ENCODE peak calls at places on chromosomes 3 and 15, in four cellular contexts. One of them, this sample, is unnamed.

GRCh38 chr3:87320748-87321634 is 44.6 kb upstream of the POU1F1 start:
- DNase-seq in LNCaP clone FGC: no peak
- DNase-seq in lower leg skin: no peak
- DNase-seq in heart right ventricle: no peak
- DNase-seq in this sample: no peak

GRCh38 chr15:78667578-78668236 is 26.7 kb upstream of the CHRNB4 start:
- DNase-seq in LNCaP clone FGC: no peak
- DNase-seq in lower leg skin: no peak
- DNase-seq in heart right ventricle: no peak
- DNase-seq in this sample: no peak

GRCh38 chr15:41989573-41990242 is 17.4 kb upstream of the EHD4 start:
- DNase-seq in LNCaP clone FGC: no peak
- DNase-seq in lower leg skin: peak; percentile 76
- DNase-seq in heart right ventricle: peak; percentile 87
- DNase-seq in this sample: peak; percentile 76

GRCh38 chr3:194893121-194893979 is 207.7 kb downstream of the FAM43A start:
- DNase-seq in LNCaP clone FGC: no peak
- DNase-seq in lower leg skin: no peak
- DNase-seq in heart right ventricle: no peak
- DNase-seq in this sample: no peak

GRCh38 chr3:50160561-50160983 is 5.4 kb downstream of the SEMA3F start:
- DNase-seq in LNCaP clone FGC: no peak
- DNase-seq in lower leg skin: no peak
- DNase-seq in heart right ventricle: peak; percentile 54
- DNase-seq in this sample: no peak

GRCh38 chr15:47505712-47506542 is 211.4 kb upstream of the SEMA6D start:
- DNase-seq in LNCaP clone FGC: no peak
- DNase-seq in lower leg skin: no peak
- DNase-seq in heart right ventricle: peak; percentile 27
- DNase-seq in this sample: no peak

GRCh38 chr3:29514912-29515311 is 234.0 kb downstream of the RBMS3 start:
- DNase-seq in LNCaP clone FGC: no peak
- DNase-seq in lower leg skin: no peak
- DNase-seq in heart right ventricle: no peak
- DNase-seq in this sample: no peak

GRCh38 chr3:13122101-13123055 is 49.1 kb upstream of the IQSEC1 start:
- DNase-seq in LNCaP clone FGC: no peak
- DNase-seq in lower leg skin: no peak
- DNase-seq in heart right ventricle: no peak
- DNase-seq in this sample: no peak

GRCh38 chr15:69170597-69170996 is 10.2 kb downstream of the GLCE start:
- DNase-seq in LNCaP clone FGC: no peak
- DNase-seq in lower leg skin: no peak
- DNase-seq in heart right ventricle: no peak
- DNase-seq in this sample: no peak

GRCh38 chr15:29132786-29133185 is 136.8 kb downstream of the NSMCE3 start:
- DNase-seq in LNCaP clone FGC: no peak
- DNase-seq in lower leg skin: no peak
- DNase-seq in heart right ventricle: no peak
- DNase-seq in this sample: no peak

GRCh38 chr3:170463011-170463410 is 44.3 kb downstream of the CLDN11 start:
- DNase-seq in LNCaP clone FGC: no peak
- DNase-seq in lower leg skin: no peak
- DNase-seq in heart right ventricle: no peak
- DNase-seq in this sample: no peak

GRCh38 chr3:68504185-68504584 is 428.2 kb downstream of the TAFA4 start:
- DNase-seq in LNCaP clone FGC: no peak
- DNase-seq in lower leg skin: no peak
- DNase-seq in heart right ventricle: no peak
- DNase-seq in this sample: no peak

GRCh38 chr3:42097166-42097946 is 6.2 kb downstream of the TRAK1 start:
- DNase-seq in LNCaP clone FGC: no peak
- DNase-seq in lower leg skin: no peak
- DNase-seq in heart right ventricle: no peak
- DNase-seq in this sample: no peak

GRCh38 chr3:126267169-126267975 is 87.0 kb upstream of the ALDH1L1 start:
- DNase-seq in LNCaP clone FGC: no peak
- DNase-seq in lower leg skin: peak; percentile 47
- DNase-seq in heart right ventricle: peak; percentile 45
- DNase-seq in this sample: peak; percentile 61

GRCh38 chr15:91357011-91357410 is 257.0 kb downstream of the SV2B start:
- DNase-seq in LNCaP clone FGC: no peak
- DNase-seq in lower leg skin: no peak
- DNase-seq in heart right ventricle: no peak
- DNase-seq in this sample: no peak

GRCh38 chr15:47188766-47189507 is 528.4 kb upstream of the SEMA6D start:
- DNase-seq in LNCaP clone FGC: no peak
- DNase-seq in lower leg skin: no peak
- DNase-seq in heart right ventricle: no peak
- DNase-seq in this sample: no peak

GRCh38 chr3:63193647-63194046 is 84.5 kb upstream of the SYNPR start:
- DNase-seq in LNCaP clone FGC: no peak
- DNase-seq in lower leg skin: no peak
- DNase-seq in heart right ventricle: no peak
- DNase-seq in this sample: no peak

DNA sequence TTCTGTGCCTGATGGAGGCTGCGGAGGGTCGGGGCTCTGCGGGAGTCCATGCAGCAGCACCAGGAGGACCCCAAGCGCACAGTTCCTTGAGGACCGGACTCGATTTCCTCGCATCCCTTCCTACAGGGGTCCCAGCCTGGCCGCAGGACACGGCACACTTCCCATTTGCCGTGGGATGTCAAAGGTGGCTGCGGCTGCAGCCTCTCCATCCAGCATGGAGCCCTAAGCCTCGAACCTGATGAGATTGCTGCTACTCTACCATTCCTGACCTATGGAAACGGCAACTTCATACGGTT is 40.6 kb downstream of the RGMA start:
- DNase-seq in LNCaP clone FGC: no peak
- DNase-seq in lower leg skin: no peak
- DNase-seq in heart right ventricle: no peak
- DNase-seq in this sample: no peak
- TF ChIP-seq CTCF in LNCaP clone FGC: no peak
- TF ChIP-seq CTCF in lower leg skin: no peak
- TF ChIP-seq CTCF in heart right ventricle: no peak
- TF ChIP-seq CTCF in this sample: no peak

GRCh38 chr15:85362436-85363048 is 17.9 kb upstream of the AKAP13 start:
- DNase-seq in LNCaP clone FGC: no peak
- DNase-seq in lower leg skin: no peak
- DNase-seq in heart right ventricle: peak; percentile 62
- DNase-seq in this sample: no peak
- TF ChIP-seq CTCF in LNCaP clone FGC: no peak
- TF ChIP-seq CTCF in lower leg skin: no peak
- TF ChIP-seq CTCF in heart right ventricle: no peak
- TF ChIP-seq CTCF in this sample: no peak

DNA sequence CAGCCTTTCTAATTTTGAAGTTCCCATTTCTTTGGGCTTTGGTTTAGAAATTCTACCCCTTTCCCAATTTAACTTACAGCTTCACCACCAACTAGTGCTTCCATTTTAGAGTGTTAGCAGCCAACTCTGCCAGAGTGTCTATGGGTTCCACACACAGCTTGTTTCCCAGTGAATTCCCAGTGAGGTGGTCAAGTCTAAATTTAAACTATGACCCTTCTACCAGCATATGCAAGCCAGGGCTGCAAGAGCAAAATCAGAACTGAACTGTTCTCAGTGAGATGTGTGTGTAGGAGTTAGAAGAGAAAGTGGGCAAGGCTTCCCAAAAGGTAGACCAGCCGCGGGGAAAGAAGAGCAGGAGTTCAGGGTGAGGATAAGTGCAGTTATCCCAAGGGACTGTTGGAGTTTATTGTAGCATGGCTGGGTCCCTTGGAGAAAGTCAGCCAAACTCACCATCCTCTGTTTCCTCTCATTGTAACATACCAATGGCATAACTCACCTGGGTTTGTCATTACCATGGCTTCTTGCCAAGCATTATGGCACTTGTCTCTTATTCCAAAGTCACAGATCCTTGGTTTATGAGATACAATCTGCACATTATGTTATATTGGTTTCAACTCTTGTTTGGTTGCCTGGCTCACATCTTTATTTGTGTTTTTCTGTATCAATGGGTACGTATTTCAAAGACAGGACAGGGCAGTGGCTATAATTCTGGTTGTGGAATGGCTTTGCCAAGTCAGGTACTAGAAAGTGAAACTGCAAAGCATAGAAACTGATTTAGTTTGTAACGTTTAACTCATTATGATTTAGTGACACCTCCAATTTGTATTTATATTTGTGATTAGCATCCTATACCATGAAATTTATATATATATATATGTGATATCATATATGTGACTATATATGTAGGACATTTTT is 130.2 kb upstream of the UMPS start:
- DNase-seq in LNCaP clone FGC: peak; percentile 92
- DNase-seq in lower leg skin: no peak
- DNase-seq in heart right ventricle: peak; percentile 43
- DNase-seq in this sample: peak; percentile 31
- TF ChIP-seq CTCF in LNCaP clone FGC: no peak
- TF ChIP-seq CTCF in lower leg skin: no peak
- TF ChIP-seq CTCF in heart right ventricle: no peak
- TF ChIP-seq CTCF in this sample: no peak

GRCh38 chr15:26894181-26894580 is 27.3 kb downstream of the GABRA5 start:
- DNase-seq in LNCaP clone FGC: no peak
- DNase-seq in lower leg skin: no peak
- DNase-seq in heart right ventricle: no peak
- DNase-seq in this sample: no peak
- TF ChIP-seq CTCF in LNCaP clone FGC: no peak
- TF ChIP-seq CTCF in lower leg skin: no peak
- TF ChIP-seq CTCF in heart right ventricle: no peak
- TF ChIP-seq CTCF in this sample: no peak

DNA sequence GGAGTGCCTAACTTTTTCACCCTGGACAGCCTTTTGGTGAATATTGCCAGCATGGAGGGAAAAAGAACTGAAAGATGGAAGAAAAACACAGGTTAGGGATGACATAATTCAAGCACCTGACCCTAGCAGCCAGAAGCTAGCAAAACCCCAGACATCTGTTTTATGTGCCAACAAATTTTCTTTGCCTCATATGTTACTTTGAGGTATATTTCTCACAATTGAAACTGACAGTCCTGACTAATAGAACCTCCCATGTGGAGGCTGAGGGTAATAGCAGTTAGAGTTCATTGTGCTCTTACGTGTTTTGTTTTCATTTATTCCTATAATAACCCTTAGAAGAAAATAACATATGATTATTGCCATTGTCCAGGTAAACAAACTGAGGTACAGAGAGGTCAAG is 71.5 kb upstream of the SLC25A26 start:
- DNase-seq in LNCaP clone FGC: no peak
- DNase-seq in lower leg skin: no peak
- DNase-seq in heart right ventricle: no peak
- DNase-seq in this sample: no peak
- TF ChIP-seq CTCF in LNCaP clone FGC: no peak
- TF ChIP-seq CTCF in lower leg skin: no peak
- TF ChIP-seq CTCF in heart right ventricle: no peak
- TF ChIP-seq CTCF in this sample: no peak

DNA sequence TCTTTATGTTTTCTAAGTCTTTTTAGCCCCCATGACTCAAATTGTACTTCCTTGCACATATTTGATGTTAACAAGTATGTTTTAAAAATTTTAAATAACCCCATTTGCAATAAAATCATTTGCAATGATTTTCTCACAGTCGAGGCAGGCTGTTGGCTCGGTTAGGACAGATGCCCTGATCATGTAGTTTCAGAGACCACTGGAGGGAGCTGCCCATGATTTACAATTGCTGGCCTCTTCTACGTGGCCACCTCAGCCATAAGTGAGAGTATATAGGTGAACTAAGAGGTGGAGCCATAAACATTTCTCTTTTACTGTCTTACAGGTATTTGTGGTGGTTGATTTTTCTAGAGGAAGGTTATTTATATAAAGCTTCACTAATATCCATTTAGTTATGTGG is 1.7 kb downstream of the DTWD1 start:
- DNase-seq in LNCaP clone FGC: no peak
- DNase-seq in lower leg skin: no peak
- DNase-seq in heart right ventricle: no peak
- DNase-seq in this sample: no peak
- TF ChIP-seq CTCF in LNCaP clone FGC: no peak
- TF ChIP-seq CTCF in lower leg skin: no peak
- TF ChIP-seq CTCF in heart right ventricle: peak; percentile 3
- TF ChIP-seq CTCF in this sample: no peak

GRCh38 chr3:133274477-133274876 is 125.4 kb upstream of the BFSP2 start:
- DNase-seq in LNCaP clone FGC: no peak
- DNase-seq in lower leg skin: no peak
- DNase-seq in heart right ventricle: no peak
- DNase-seq in this sample: no peak
- TF ChIP-seq CTCF in LNCaP clone FGC: no peak
- TF ChIP-seq CTCF in lower leg skin: no peak
- TF ChIP-seq CTCF in heart right ventricle: no peak
- TF ChIP-seq CTCF in this sample: no peak

GRCh38 chr3:52153389-52154096 is 680 bp downstream of the POC1A start:
- DNase-seq in LNCaP clone FGC: peak; percentile 56
- DNase-seq in lower leg skin: peak; percentile 26
- DNase-seq in heart right ventricle: no peak
- DNase-seq in this sample: no peak
- TF ChIP-seq CTCF in LNCaP clone FGC: no peak
- TF ChIP-seq CTCF in lower leg skin: no peak
- TF ChIP-seq CTCF in heart right ventricle: no peak
- TF ChIP-seq CTCF in this sample: no peak

DNA sequence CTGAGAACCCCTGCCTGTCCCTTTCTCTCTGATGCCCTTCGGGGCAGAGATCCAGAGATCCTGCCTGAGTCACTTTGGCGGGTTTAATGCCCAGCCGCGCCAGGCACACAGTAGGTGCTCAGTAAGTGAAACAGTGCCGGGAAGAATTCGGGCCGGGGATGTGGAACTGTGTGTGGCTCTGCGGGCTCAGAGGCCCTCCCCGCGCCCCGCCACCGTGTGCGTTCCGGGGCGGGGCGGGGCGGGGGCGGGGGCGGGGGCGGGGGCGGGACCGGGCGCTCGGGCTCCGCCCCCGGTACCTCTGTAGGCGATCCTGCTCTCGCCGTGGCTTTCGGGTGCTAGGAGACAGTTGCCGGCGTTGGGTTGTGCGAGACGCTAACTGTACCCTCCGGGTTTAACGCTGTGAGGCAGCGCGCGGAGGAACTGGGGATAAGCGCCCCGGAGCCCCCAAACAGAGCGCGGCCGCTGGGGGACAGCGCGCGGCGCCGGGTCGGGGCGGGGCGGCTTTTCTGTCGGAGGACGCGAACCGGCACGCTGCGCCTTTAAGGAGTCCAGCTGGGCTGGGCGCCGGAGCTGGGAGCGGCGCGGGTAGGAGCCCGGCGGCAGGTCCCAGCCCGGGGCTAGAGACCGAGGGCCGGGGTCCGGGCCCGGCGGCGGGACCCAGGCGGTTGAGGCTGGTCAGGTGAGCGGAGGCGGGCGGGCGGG is at the start of gene ABHD6:
- DNase-seq in LNCaP clone FGC: no peak
- DNase-seq in lower leg skin: peak; percentile 58
- DNase-seq in heart right ventricle: peak; percentile 74
- DNase-seq in this sample: peak; percentile 58
- TF ChIP-seq CTCF in LNCaP clone FGC: peak; percentile 44
- TF ChIP-seq CTCF in lower leg skin: no peak
- TF ChIP-seq CTCF in heart right ventricle: peak; percentile 49
- TF ChIP-seq CTCF in this sample: peak; percentile 63